ENCODE peak calls at places on chromosomes 2 and 18, in eight cellular contexts. U is OCI-LY7, S is keratinocyte, W is prostate gland, J is heart left ventricle, Y is SK-N-SH, T is hepatocyte, F is transverse colon. G is an unnamed sample.
A peak's percentile ranks its signal among the peaks of the same experiment; 100 is the strongest.

GRCh38 chr2:126722546-126722945 is 66.6 kb downstream of the GYPC start:
- DNase-seq in W (no peak), F (no peak), S (no peak), J (no peak), Y (peak; percentile 59), U (no peak), T (no peak), G (no peak)

GRCh38 chr2:43068730-43069517 is 157.5 kb downstream of the ZFP36L2 start:
- DNase-seq in F (peak; percentile 2), S (no peak), T (no peak), W (no peak), Y (peak; percentile 41), J (no peak), U (no peak), G (no peak)

GRCh38 chr2:235160281-235160805 is 208.5 kb downstream of the SH3BP4 start:
- DNase-seq in F (no peak), U (no peak), J (no peak), T (no peak), Y (no peak), W (no peak), S (no peak), G (no peak)

GRCh38 chr2:30159766-30160165 is 13.0 kb downstream of the YPEL5 start:
- DNase-seq in U (peak; percentile 45), W (no peak), S (no peak), J (no peak), T (no peak), F (no peak), Y (no peak), G (no peak)

GRCh38 chr2:168796583-168797285 is 5.7 kb upstream of the NOSTRIN start:
- DNase-seq in T (no peak), F (no peak), W (no peak), Y (no peak), U (no peak), J (peak; percentile 66), S (no peak), G (no peak)

GRCh38 chr2:157076526-157077161 is 180.9 kb upstream of the GALNT5 start:
- DNase-seq in J (no peak), U (no peak), Y (no peak), F (no peak), W (no peak), T (no peak), S (no peak), G (no peak)

GRCh38 chr2:133166024-133166423 is 402.2 kb downstream of the NCKAP5 start:
- DNase-seq in U (no peak), W (no peak), T (no peak), S (no peak), J (no peak), Y (no peak), F (no peak), G (no peak)

GRCh38 chr2:239500915-239501630 is 100.3 kb upstream of the HDAC4 start:
- DNase-seq in F (no peak), S (no peak), W (no peak), T (no peak), Y (no peak), U (no peak), J (no peak), G (no peak)

GRCh38 chr18:45374878-45375630 is 240.2 kb upstream of the SLC14A2 start:
- DNase-seq in Y (no peak), S (no peak), J (no peak), W (no peak), U (no peak), T (no peak), F (no peak), G (no peak)

GRCh38 chr2:75157435-75157834 is 41.9 kb downstream of the TACR1 start:
- DNase-seq in T (no peak), S (no peak), J (no peak), W (no peak), U (no peak), Y (peak; percentile 35), F (no peak), G (no peak)

GRCh38 chr18:59779979-59780378 is 82.8 kb upstream of the CCBE1 start:
- DNase-seq in Y (no peak), F (no peak), U (no peak), W (no peak), S (peak; percentile 69), J (no peak), T (peak; percentile 5), G (no peak)

GRCh38 chr2:164913640-164914346 is 41.5 kb downstream of the SLC38A11 start:
- DNase-seq in J (no peak), U (peak; percentile 11), S (no peak), Y (no peak), F (no peak), T (peak; percentile 53), W (no peak), G (no peak)

GRCh38 chr2:240913810-240914644 is 7.9 kb downstream of the CROCC2 start:
- DNase-seq in S (no peak), T (peak; percentile 72), U (peak; percentile 56), J (peak; percentile 83), Y (peak; percentile 94), W (peak; percentile 46), F (peak; percentile 54), G (no peak)

GRCh38 chr2:214126135-214126534 is 284.7 kb upstream of the VWC2L start:
- DNase-seq in F (no peak), W (no peak), J (no peak), U (no peak), T (no peak), Y (no peak), S (no peak), G (no peak)

GRCh38 chr2:105387225-105387624 is 11.6 kb downstream of the FHL2 start:
- DNase-seq in F (peak; percentile 7), T (no peak), U (no peak), Y (no peak), W (no peak), J (no peak), S (no peak), G (no peak)

GRCh38 chr2:9638532-9638931 is 7.7 kb upstream of the YWHAQ start:
- DNase-seq in Y (peak; percentile 60), F (peak; percentile 72), W (peak; percentile 31), U (no peak), T (peak; percentile 86), S (no peak), J (peak; percentile 77), G (no peak)

GRCh38 chr2:121052023-121052422 is 233.0 kb downstream of the TFCP2L1 start:
- DNase-seq in W (no peak), U (no peak), F (no peak), S (no peak), Y (no peak), T (no peak), J (no peak), G (no peak)

GRCh38 chr2:241135737-241136136 is 13.5 kb downstream of the PASK start:
- DNase-seq in Y (no peak), S (no peak), W (no peak), U (no peak), T (peak; percentile 33), J (no peak), F (peak; percentile 82), G (no peak)

GRCh38 chr2:203740741-203741363 is 34.4 kb downstream of the CD28 start:
- DNase-seq in J (no peak), U (peak; percentile 31), S (no peak), F (no peak), W (no peak), T (no peak), Y (no peak), G (no peak)

GRCh38 chr18:46470714-46471113 is 186.3 kb downstream of the LOXHD1 start:
- DNase-seq in F (no peak), Y (no peak), J (no peak), U (no peak), T (no peak), S (no peak), W (no peak), G (no peak)

GRCh38 chr18:46468431-46469180 is 188.4 kb downstream of the LOXHD1 start:
- DNase-seq in J (no peak), Y (no peak), W (peak; percentile 52), T (no peak), F (no peak), U (no peak), S (no peak), G (no peak)

GRCh38 chr18:46471809-46472498 is 185.1 kb downstream of the LOXHD1 start:
- DNase-seq in W (no peak), F (no peak), T (no peak), S (no peak), Y (no peak), U (no peak), J (no peak), G (no peak)

GRCh38 chr18:46466236-46467160 is 190.5 kb downstream of the LOXHD1 start:
- DNase-seq in T (no peak), S (no peak), Y (no peak), J (no peak), F (no peak), W (no peak), U (no peak), G (no peak)

GRCh38 chr18:46469186-46469915 is 187.7 kb downstream of the LOXHD1 start:
- DNase-seq in S (no peak), J (no peak), T (peak; percentile 40), U (no peak), W (peak; percentile 88), F (no peak), Y (peak; percentile 61), G (no peak)
- H3K27ac ChIP-seq in S (no peak overlapping the region), J (no peak overlapping the region), T (peak overlapping the region; percentile 51), U (no peak overlapping the region), W (peak overlapping the region; percentile 3), F (no peak overlapping the region), Y (peak overlapping the region; percentile 6), G (no peak overlapping the region)

GRCh38 chr2:73928995-73929394 is 2.3 kb downstream of the DGUOK start:
- DNase-seq in T (no peak), F (peak; percentile 52), J (no peak), U (no peak), S (no peak), Y (no peak), W (no peak), G (no peak)
- H3K4me3 ChIP-seq in T (no peak overlapping the region), F (no peak overlapping the region), J (no peak overlapping the region), U (peak overlapping the region; percentile 9), S (no peak overlapping the region), Y (no peak overlapping the region), W (no peak overlapping the region), G (no peak overlapping the region)

DNA sequence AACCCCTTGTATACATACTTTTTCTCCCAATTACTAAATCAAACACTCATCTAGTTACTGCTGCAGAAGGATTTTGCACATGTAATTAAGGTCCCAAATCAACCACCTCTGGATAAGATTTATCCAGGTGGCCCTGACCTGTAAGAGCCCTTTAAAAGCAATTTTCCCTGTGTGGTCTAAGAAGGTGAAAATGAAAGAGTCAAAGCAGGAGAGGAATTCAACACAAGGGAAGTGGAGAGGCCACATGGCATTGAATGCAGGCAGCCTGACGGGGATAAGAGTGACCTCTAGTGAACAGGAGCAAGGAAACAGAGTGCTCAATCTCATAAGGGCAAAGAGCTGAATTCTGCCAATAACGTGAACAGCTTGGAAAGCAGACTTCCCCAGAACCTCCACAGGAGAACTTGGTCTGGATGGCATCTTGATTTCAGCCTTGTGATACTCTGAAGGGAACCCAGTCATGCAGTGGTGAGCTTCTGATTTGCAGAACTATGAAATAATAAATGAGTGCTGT is 27.2 kb downstream of the PPP3R1 start:
- DNase-seq in Y (peak; percentile 24), S (no peak), U (peak; percentile 53), F (peak; percentile 37), T (peak; percentile 48), W (no peak), J (peak; percentile 20), G (peak; percentile 7)
- H3K27ac ChIP-seq in Y (no peak overlapping the region), S (peak overlapping the region; percentile 5), U (peak overlapping the region; percentile 5), F (peak overlapping the region; percentile 28), T (no peak overlapping the region), W (no peak overlapping the region), J (no peak overlapping the region), G (no peak overlapping the region)

DNA sequence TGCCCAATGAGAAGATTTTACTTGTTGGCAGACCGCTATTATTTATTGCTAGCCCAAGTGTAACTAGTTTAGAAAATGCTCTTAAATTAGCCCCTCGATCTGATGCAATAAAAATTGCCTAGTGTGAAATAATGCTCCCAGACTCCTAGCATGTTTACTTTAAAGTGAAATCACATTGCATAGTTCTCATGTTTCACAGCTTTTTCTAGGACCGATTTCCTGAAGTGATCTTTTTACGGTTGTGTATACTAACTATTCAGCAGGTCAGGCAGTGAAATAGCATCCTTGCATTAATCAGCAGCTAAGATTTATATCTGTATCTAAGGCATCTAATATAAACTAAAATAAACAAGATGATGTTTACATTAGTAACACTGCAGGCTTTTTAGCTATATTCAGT is 52.4 kb downstream of the PMS1 start:
- DNase-seq in J (no peak), U (no peak), F (no peak), T (no peak), Y (no peak), S (no peak), W (no peak), G (no peak)
- H3K4me3 ChIP-seq in J (no peak overlapping the region), U (no peak overlapping the region), F (no peak overlapping the region), T (no peak overlapping the region), Y (no peak overlapping the region), S (no peak overlapping the region), W (no peak overlapping the region), G (no peak overlapping the region)

G was measured in iPS DF 6.9.